ENCODE peak calls at places on chromosome 6, in ten cellular contexts. M, L, F, G, H, J, Y, T, E and N are unnamed samples. For H3K4me1, the result is how much of the 10 kb centered on the place peaks cover.

GRCh38 chr6:16344756-16345155 is 106.4 kb downstream of the GMPR start:
- DNase-seq in M (no peak), E (no peak), G (no peak), L (no peak), T (no peak), H (no peak), J (no peak), F (peak), Y (no peak), N (no peak)

GRCh38 chr6:67493682-67494081 is 1141.4 kb upstream of the ADGRB3 start:
- DNase-seq in Y (no peak), M (no peak), G (no peak), J (no peak), H (no peak), F (no peak), E (no peak), L (no peak), T (no peak), N (no peak)

GRCh38 chr6:105499928-105500327 is 97.0 kb upstream of the PREP start:
- DNase-seq in J (no peak), F (no peak), H (no peak), G (no peak), L (no peak), M (no peak), Y (no peak), E (no peak), T (no peak), N (no peak)

GRCh38 chr6:154494592-154494991 is 15.9 kb downstream of the CNKSR3 start:
- DNase-seq in F (no peak), H (no peak), E (no peak), G (no peak), J (no peak), L (no peak), Y (no peak), M (no peak), T (no peak), N (no peak)

GRCh38 chr6:53979468-53980067 is 131.7 kb upstream of the MLIP start:
- DNase-seq in M (peak), T (no peak), E (no peak), J (peak), F (no peak), H (no peak), G (no peak), Y (no peak), L (peak), N (no peak)

GRCh38 chr6:55819811-55820210 is 55.6 kb downstream of the BMP5 start:
- DNase-seq in L (no peak), F (no peak), H (no peak), T (no peak), Y (no peak), M (no peak), E (no peak), G (no peak), J (no peak), N (no peak)

GRCh38 chr6:158771399-158772158 is 47.6 kb downstream of the EZR start:
- DNase-seq in Y (no peak), G (no peak), H (no peak), E (no peak), J (no peak), M (peak), T (no peak), F (no peak), L (no peak), N (no peak)

GRCh38 chr6:82363368-82364086 is at the start of gene TPBG:
- DNase-seq in L (peak), H (no peak), Y (peak), E (peak), F (peak), T (no peak), J (peak), M (peak), G (no peak), N (no peak)

GRCh38 chr6:77457720-77458349 is 5.5 kb downstream of the HTR1B start:
- DNase-seq in M (no peak), L (peak), H (peak), F (peak), Y (peak), E (no peak), J (peak), T (peak), G (no peak), N (peak)

GRCh38 chr6:44356432-44356950 is 14.0 kb downstream of the SPATS1 start:
- DNase-seq in F (no peak), T (no peak), L (no peak), J (no peak), H (no peak), G (no peak), Y (no peak), M (no peak), E (no peak), N (no peak)

GRCh38 chr6:11718031-11718430 is 60.6 kb downstream of the ADTRP start:
- DNase-seq in T (no peak), J (no peak), L (no peak), Y (no peak), F (no peak), H (no peak), E (no peak), M (no peak), G (no peak), N (no peak)
- H3K27ac ChIP-seq in T (no peak), J (no peak), L (no peak), Y (no peak), F (no peak), H (no peak), E (no peak), M (no peak), G (no peak), N (no peak)

GRCh38 chr6:144346719-144347446 is 61.7 kb downstream of the UTRN start:
- DNase-seq in F (no peak), G (no peak), T (no peak), M (peak), Y (no peak), E (no peak), L (no peak), H (no peak), J (no peak), N (no peak)
- H3K4me1 ChIP-seq in F (under half), G (half or more), T (half or more), M (under half), Y (under half), E (half or more), L (half or more), H (under half), J (under half), N (under half)

DNA sequence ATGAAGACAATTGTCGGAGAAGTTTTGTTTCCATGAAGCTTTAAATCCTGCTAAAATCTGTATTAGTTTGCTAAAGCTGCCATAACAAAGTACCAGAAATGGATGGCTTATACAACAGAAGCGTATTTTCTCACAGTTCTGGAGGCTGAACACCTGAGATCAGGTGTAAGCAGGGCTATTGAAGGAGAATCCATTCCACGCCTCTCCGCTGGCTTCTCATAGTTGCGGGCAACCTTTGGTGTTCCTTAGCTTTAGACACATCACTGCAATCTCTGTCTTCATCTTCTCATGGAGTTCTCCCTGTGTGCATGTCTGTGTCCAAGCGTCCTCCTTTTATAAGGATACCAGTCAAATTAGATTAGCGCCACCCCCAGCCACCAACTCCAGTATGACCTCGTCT is 159.9 kb upstream of the CDYL start:
- DNase-seq in G (no peak), Y (no peak), T (no peak), M (no peak), J (no peak), L (no peak), H (no peak), E (no peak), F (no peak), N (no peak)
- TF ChIP-seq CTCF in G (no peak), Y (no peak), T (no peak), M (no peak), J (no peak), L (no peak), H (no peak), E (no peak), F (no peak), N (no peak)

GRCh38 chr6:36493859-36494258 is 51.1 kb downstream of the KCTD20 start:
- DNase-seq in F (no peak), M (peak), J (no peak), H (no peak), E (no peak), L (no peak), Y (no peak), G (no peak), T (no peak), N (no peak)
- H3K27ac ChIP-seq in F (no peak), M (peak), J (no peak), H (no peak), E (no peak), L (no peak), Y (no peak), G (peak), T (no peak), N (no peak)

GRCh38 chr6:36495086-36495485 is 52.2 kb downstream of the STK38 start:
- DNase-seq in J (no peak), H (no peak), E (no peak), G (no peak), T (no peak), Y (no peak), M (no peak), L (no peak), F (no peak), N (no peak)
- H3K4me1 ChIP-seq in J (under half), H (under half), E (under half), G (under half), T (under half), Y (under half), M (under half), L (under half), F (under half), N (under half)

DNA sequence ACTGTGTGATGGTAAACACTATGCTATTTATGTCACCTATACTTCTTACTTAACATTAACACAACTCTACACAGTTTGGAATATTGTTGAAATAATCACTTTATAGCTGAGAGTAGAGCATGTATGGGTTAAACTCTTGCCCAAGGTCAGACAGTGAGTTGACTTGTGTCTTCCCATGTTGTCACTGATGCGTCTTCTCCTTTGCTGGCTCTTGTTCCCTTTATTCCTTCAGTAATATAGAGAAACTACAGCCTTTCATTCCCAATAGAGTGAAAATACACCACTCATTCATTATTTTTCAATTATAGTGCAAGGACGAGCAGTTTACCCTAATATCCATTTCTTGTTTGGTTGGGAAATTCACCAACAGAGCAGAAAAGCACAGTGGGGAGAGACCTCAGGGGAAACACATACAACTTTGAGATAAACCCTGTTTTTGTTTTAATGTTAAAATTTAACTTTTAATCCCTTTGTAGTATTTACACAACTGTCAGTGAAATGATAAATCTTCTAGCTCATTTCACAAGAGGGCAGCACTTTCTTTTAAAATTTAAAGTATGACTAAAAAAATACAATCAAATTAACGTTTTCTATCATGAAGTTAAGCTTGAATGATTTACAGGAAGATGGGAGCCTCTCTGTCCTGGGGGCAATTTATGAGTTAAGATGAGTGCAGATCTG is 363.0 kb downstream of the UTRN start:
- DNase-seq in T (no peak), M (no peak), G (no peak), J (no peak), H (no peak), L (no peak), Y (no peak), E (no peak), F (no peak), N (no peak)
- TF ChIP-seq CTCF in T (no peak), M (peak), G (no peak), J (no peak), H (no peak), L (peak), Y (peak), E (no peak), F (no peak), N (peak)

GRCh38 chr6:46024122-46024769 is 8.6 kb upstream of the CLIC5 start:
- DNase-seq in J (no peak), H (no peak), G (no peak), L (no peak), F (no peak), Y (no peak), E (no peak), M (no peak), T (no peak), N (no peak)
- H3K27ac ChIP-seq in J (no peak), H (no peak), G (no peak), L (no peak), F (no peak), Y (no peak), E (no peak), M (no peak), T (no peak), N (no peak)